ENCODE peak calls at places on chromosomes 11 and 22, in four cellular contexts. K, Y, A and V are unnamed samples. For H3K27me3, the result is how much of the 10 kb centered on the place peaks cover.

GRCh38 chr11:110454609-110455008 is 24.9 kb downstream of the FDX1 start:
- DNase-seq in K (no peak), Y (no peak), A (no peak), V (no peak)

GRCh38 chr11:46367244-46367915 is 14.1 kb upstream of the MDK start:
- DNase-seq in A (peak), Y (peak), K (peak), V (no peak)

GRCh38 chr11:108009497-108010360 is 1.0 kb downstream of the CUL5 start:
- DNase-seq in Y (no peak), A (no peak), K (no peak), V (peak)

GRCh38 chr11:15720460-15720859 is 605.7 kb downstream of the INSC start:
- DNase-seq in K (no peak), A (no peak), Y (no peak), V (no peak)

GRCh38 chr11:16365456-16366355 is 9.4 kb upstream of the SOX6 start:
- DNase-seq in Y (no peak), K (no peak), A (no peak), V (peak)

GRCh38 chr11:111069076-111069475 is 176.4 kb upstream of the POU2AF2 start:
- DNase-seq in K (no peak), Y (no peak), A (no peak), V (no peak)

GRCh38 chr11:12217879-12218278 is 107.5 kb downstream of the MICAL2 start:
- DNase-seq in K (no peak), A (no peak), Y (no peak), V (no peak)

GRCh38 chr11:46690702-46691101 is 9.7 kb downstream of the ARHGAP1 start:
- DNase-seq in A (no peak), Y (no peak), K (no peak), V (no peak)

GRCh38 chr11:108748971-108749370 is 84.1 kb downstream of the DDX10 start:
- DNase-seq in A (no peak), Y (no peak), K (no peak), V (no peak)

GRCh38 chr11:11263238-11264030 is 89.6 kb downstream of the CSNK2A3 start:
- DNase-seq in Y (peak), A (no peak), K (no peak), V (no peak)

GRCh38 chr11:92475824-92476223 is 251.2 kb downstream of the FAT3 start:
- DNase-seq in A (no peak), Y (no peak), K (no peak), V (no peak)

GRCh38 chr11:111460752-111461305 is 51.4 kb downstream of the BTG4 start:
- DNase-seq in K (no peak), A (no peak), Y (no peak), V (no peak)

GRCh38 chr22:19891350-19892248 is 36.9 kb upstream of the GNB1L start:
- DNase-seq in A (no peak), Y (no peak), K (peak), V (peak)

GRCh38 chr11:84747871-84748270 is 879.3 kb downstream of the DLG2 start:
- DNase-seq in Y (no peak), A (no peak), K (no peak), V (no peak)

GRCh38 chr11:64067257-64067993 is 31.7 kb downstream of the FLRT1 start:
- DNase-seq in A (no peak), K (peak), Y (no peak), V (no peak)

GRCh38 chr22:26906464-26906863 is 249.1 kb downstream of the MIAT start:
- DNase-seq in A (no peak), K (no peak), Y (no peak), V (no peak)

GRCh38 chr22:29871684-29872083 is 11.3 kb upstream of the MTMR3 start:
- DNase-seq in K (no peak), A (no peak), Y (peak), V (peak)

GRCh38 chr11:67489203-67489859 is 6.5 kb downstream of the AIP start:
- DNase-seq in A (no peak), Y (no peak), K (no peak), V (no peak)

GRCh38 chr11:103528596-103528995 is 419.4 kb downstream of the DYNC2H1 start:
- DNase-seq in Y (no peak), A (no peak), K (no peak), V (no peak)

GRCh38 chr11:2802389-2803185 is 83.0 kb downstream of the CDKN1C start:
- DNase-seq in K (no peak), Y (peak), A (peak), V (no peak)

GRCh38 chr11:97742717-97743116 is 1278.0 kb upstream of the CNTN5 start:
- DNase-seq in A (no peak), K (no peak), Y (no peak), V (no peak)

GRCh38 chr11:68667511-68668253 is 16.7 kb upstream of the GAL start:
- DNase-seq in Y (no peak), K (no peak), A (peak), V (no peak)

GRCh38 chr11:58770166-58770565 is 38.4 kb upstream of the GLYAT start:
- DNase-seq in A (no peak), K (no peak), Y (no peak), V (no peak)

GRCh38 chr22:38441620-38442287 is 13.2 kb downstream of the KCNJ4 start:
- DNase-seq in K (no peak), A (no peak), Y (no peak), V (no peak)

GRCh38 chr22:35717572-35717971 is at the start of gene APOL5:
- DNase-seq in Y (no peak), A (no peak), K (no peak), V (no peak)

GRCh38 chr11:70409871-70410270 is 11.5 kb downstream of the CTTN start:
- DNase-seq in Y (no peak), K (no peak), A (no peak), V (no peak)

GRCh38 chr11:70409437-70409836 is 11.1 kb downstream of the CTTN start:
- DNase-seq in Y (no peak), K (no peak), A (no peak), V (no peak)

GRCh38 chr11:70407814-70408213 is 9.5 kb downstream of the CTTN start:
- DNase-seq in K (no peak), Y (no peak), A (no peak), V (no peak)

GRCh38 chr11:70405679-70406395 is 7.5 kb downstream of the CTTN start:
- DNase-seq in K (no peak), A (no peak), Y (no peak), V (no peak)

DNA sequence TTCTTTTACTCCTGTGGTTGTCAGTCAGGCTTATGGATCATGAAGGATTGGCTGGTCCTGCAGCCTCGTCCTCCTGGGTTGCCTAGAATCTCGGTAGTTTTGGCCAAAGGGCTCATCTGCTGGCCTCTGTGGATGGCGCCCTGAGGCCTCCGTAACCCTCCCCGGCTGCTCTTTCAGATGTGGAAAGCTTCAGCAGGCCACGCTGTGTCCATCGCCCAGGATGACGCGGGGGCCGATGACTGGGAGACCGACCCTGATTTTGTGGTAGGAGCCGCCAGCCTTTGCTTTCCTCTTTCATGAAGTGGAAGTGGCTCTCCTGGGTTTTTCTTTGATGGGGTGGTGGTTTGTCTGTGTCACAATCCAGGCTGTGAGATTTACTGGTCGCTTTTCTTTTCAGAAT is 8.8 kb downstream of the CTTN start:
- DNase-seq in A (no peak), Y (no peak), K (no peak), V (no peak)
- H3K27me3 ChIP-seq in A (under half), Y (under half), K (under half), V (under half)

DNA sequence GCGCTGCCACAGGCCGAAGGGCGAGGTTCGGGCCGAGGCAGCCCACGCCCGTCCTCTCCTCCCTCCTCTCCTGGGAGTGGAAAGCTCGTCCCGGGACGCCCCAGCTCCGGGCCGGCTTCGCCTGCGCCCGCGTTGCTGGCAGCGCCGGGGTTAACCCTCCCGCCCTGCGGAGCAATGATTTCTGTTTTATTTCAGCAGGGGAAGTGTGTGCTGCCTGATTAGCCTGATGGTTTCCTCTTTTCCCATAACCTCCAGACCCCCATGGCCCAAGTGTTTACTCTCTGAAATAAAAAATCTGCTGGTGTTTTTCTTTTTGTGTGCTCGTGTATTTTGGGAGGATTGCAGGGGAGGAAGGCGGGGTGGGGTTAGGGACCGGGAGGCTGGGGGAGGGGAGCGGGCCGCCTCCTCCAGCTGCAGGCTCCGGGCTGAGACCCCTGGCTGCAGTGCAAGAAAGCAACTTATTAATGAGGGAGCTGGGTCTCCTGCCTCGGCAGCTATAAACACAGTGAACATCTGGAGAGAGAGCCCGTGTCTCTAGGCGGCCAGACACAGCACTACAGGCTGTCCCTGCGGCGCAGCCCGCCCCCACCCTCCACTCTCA is 38.6 kb downstream of the ETS1 start:
- DNase-seq in Y (peak), A (peak), K (no peak), V (no peak)
- H3K27me3 ChIP-seq in Y (under half), A (under half), K (under half), V (under half)

DNA sequence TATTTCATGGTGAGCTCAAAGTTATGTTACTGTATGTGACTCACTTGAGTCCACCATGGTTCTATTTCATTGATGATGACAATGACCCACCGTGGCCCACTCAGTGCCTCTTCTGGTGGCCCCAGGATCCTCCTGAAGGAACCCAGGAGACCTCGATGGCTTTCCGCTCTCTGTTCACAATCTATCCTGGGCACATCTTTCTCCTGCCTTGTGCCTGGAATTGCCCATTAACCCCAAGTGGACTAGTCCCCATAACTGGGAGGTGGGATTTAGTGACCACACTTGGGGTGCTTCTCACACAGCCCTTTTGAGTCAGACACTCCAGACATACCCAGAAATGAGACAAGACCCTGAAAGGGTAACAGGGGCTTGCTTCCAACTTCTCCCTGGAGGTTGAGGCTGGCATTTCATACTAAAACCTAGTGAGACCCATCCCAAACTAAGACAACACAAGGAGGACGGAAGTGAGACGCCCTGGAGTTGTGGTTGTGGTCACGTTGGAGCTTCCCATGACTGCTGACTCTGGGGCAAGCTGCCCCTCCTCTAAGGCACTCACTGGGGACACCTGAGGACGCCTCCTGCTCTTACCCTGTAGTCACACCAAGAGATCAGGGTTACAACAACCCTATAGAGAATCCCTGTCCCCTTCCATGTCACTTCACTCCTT is 22.1 kb downstream of the IGLL5 start:
- DNase-seq in A (no peak), Y (no peak), K (no peak), V (no peak)
- H3K27me3 ChIP-seq in A (under half), Y (under half), K (under half), V (under half)

DNA sequence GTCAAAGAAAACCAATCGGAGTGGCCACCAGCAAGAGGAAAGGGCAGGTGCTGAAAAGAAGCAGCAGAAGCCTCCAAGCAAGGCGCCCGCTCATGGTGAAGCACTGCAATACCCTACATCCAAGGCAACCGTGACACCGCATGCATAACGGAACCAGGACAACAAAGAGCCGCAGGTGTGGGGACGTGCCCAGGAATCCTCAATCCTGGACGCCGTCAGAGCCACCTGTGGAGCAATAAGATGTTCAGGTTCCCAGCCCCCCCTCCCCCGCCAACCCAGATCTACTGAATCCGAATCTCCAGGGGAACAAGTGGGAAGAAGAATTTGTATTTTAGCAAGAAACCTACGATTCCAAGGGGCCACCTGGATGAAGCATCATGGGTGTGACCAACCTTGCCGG is 70.8 kb downstream of the SHANK2 start:
- DNase-seq in K (no peak), Y (no peak), A (no peak), V (no peak)
- H3K27me3 ChIP-seq in K (under half), Y (under half), A (under half), V (under half)

GRCh38 chr11:118176400-118177134 is at the start of gene SCN2B:
- DNase-seq in K (no peak), Y (no peak), A (no peak), V (peak)

GRCh38 chr11:118175031-118175531 is 1.4 kb downstream of the SCN2B start:
- DNase-seq in A (no peak), Y (no peak), K (no peak), V (no peak)

GRCh38 chr11:118175600-118176399 is 639 bp downstream of the SCN2B start:
- DNase-seq in A (no peak), Y (no peak), K (no peak), V (no peak)

GRCh38 chr11:118172356-118172755 is 4.1 kb downstream of the SCN2B start:
- DNase-seq in Y (no peak), K (no peak), A (no peak), V (no peak)

DNA sequence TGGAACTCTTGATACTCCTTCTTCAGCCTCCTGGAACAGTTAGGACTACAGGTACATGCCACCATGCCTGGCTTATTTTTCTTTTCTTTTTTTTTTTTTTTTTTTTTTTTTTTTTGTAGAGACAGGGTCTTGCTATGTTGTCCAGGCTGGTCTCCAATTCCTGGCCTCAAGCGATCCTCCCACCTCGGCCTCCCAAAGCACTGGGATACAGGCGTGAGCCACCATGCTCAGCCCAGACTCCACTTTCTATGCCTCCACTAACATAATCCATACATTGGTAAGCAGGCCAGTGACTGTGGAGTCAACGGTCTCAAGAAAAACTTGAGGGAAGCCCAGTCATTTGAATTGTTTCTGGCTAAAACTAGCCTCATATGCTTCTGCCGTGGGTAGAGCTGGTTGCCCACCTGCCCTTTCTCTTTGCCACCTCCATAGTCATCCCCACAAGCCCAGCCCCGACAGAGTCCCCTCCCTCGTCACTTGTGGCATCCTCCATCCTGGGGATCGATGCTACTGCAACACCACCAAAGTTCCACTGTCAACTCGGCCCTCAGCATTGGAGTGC is 2.4 kb downstream of the SCN2B start:
- DNase-seq in K (no peak), A (no peak), Y (no peak), V (no peak)
- H3K27me3 ChIP-seq in K (under half), A (under half), Y (under half), V (under half)

DNA sequence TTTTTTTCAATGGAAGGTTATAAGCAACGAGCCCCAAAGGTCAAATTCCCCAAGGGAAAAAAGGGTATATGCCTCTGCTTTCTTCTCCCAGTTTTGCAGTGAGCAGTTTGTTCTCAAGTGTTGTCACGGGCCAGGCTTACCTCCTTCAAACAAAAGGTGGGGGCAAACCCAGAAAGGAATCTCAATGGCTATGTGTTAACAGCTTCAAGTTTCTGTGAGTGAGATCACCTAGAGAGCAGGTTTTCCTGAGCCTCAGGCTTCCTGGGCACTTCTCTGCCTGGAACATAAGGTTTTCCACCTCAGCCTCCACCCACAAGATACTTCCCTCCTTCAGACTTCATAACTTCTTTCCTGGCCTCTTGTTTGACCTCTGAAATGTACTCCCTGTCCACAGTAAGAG is 38.2 kb upstream of the NAV2 start:
- DNase-seq in K (no peak), A (no peak), Y (no peak), V (no peak)
- H3K27me3 ChIP-seq in K (under half), A (under half), Y (under half), V (under half)